ENCODE peak calls at places on chromosome 11, in four cellular contexts. R is aorta; Q is activated naive CD4-positive, alpha-beta T cell treated with anti-CD3 and anti-CD28 coated beads, Interleukin-2, amount 50 U/mL, for 72 hours; B is left ventricle myocardium inferior. N is an unnamed sample.
A peak's percentile ranks its signal among the peaks of the same experiment; 100 is the strongest.

GRCh38 chr11:848988-849824 is 6.6 kb downstream of the TSPAN4 start:
- DNase-seq in R (no peak), Q (no peak), B (no peak), N (no peak)

GRCh38 chr11:75800728-75801361 is 14.2 kb upstream of the UVRAG start:
- DNase-seq in Q (no peak), R (no peak), B (no peak), N (no peak)

GRCh38 chr11:27716850-27717249 is 16.6 kb upstream of the BDNF start:
- DNase-seq in Q (no peak), B (no peak), R (no peak), N (no peak)

GRCh38 chr11:68750988-68751325 is 363 bp downstream of the TESMIN start:
- DNase-seq in B (no peak), R (peak; percentile 47), Q (no peak), N (no peak)

GRCh38 chr11:12376259-12376971 is 956 bp upstream of the PARVA start:
- DNase-seq in B (peak; percentile 50), Q (no peak), R (peak; percentile 54), N (no peak)

GRCh38 chr11:104705475-104706195 is 192.6 kb downstream of the CASP12 start:
- DNase-seq in B (peak; percentile 10), Q (peak; percentile 69), R (peak; percentile 63), N (peak; percentile 57)

GRCh38 chr11:130037881-130038601 is 31.7 kb upstream of the APLP2 start:
- DNase-seq in B (no peak), Q (no peak), R (no peak), N (no peak)

GRCh38 chr11:110777765-110778164 is 65.5 kb upstream of the ARHGAP20 start:
- DNase-seq in R (peak; percentile 56), B (no peak), Q (no peak), N (no peak)

GRCh38 chr11:73950869-73951710 is at the start of gene DNAJB13:
- DNase-seq in Q (no peak), B (no peak), R (no peak), N (no peak)

GRCh38 chr11:9825315-9825714 is 161.4 kb downstream of the SWAP70 start:
- DNase-seq in Q (no peak), B (no peak), R (no peak), N (no peak)

GRCh38 chr11:129972596-129972995 is 30.0 kb downstream of the PRDM10 start:
- DNase-seq in Q (no peak), R (no peak), B (no peak), N (no peak)

N was measured in left lung.